ENCODE peak calls at places on chromosome 6, in four cellular contexts. G, V, O and Q are unnamed samples.

GRCh38 chr6:163390770-163391169 is 23.7 kb upstream of the QKI start:
- DNase-seq in G (no peak), V (no peak), O (no peak), Q (no peak)

GRCh38 chr6:10412948-10413849 is 1.7 kb downstream of the TFAP2A start:
- DNase-seq in G (no peak), V (no peak), O (no peak), Q (peak)

GRCh38 chr6:131982740-131983259 is 31.6 kb upstream of the CCN2 start:
- DNase-seq in G (no peak), V (no peak), O (no peak), Q (no peak)

GRCh38 chr6:105223242-105223641 is 43.4 kb upstream of the POPDC3 start:
- DNase-seq in G (no peak), V (no peak), O (no peak), Q (no peak)

GRCh38 chr6:161233986-161234620 is 39.8 kb downstream of the AGPAT4 start:
- DNase-seq in G (peak), V (no peak), O (peak), Q (peak)

GRCh38 chr6:63582579-63583231 is 10.4 kb downstream of the LOC128125822 start:
- DNase-seq in G (no peak), V (no peak), O (no peak), Q (no peak)

GRCh38 chr6:151690768-151691562 is 116.5 kb upstream of the ESR1 start:
- DNase-seq in G (no peak), V (no peak), O (peak), Q (peak)

GRCh38 chr6:169864148-169865030 is 113.0 kb downstream of the ERMARD start:
- DNase-seq in G (no peak), V (no peak), O (no peak), Q (peak)

GRCh38 chr6:127459231-127459641 is at the start of gene KIAA0408:
- DNase-seq in G (peak), V (peak), O (peak), Q (no peak)

GRCh38 chr6:138404666-138405337 is 779 bp downstream of the HEBP2 start:
- DNase-seq in G (no peak), V (no peak), O (peak), Q (peak)

GRCh38 chr6:44171899-44172546 is 13.4 kb downstream of the CAPN11 start:
- DNase-seq in G (no peak), V (no peak), O (no peak), Q (no peak)

GRCh38 chr6:161091972-161092701 is 100.6 kb downstream of the MAP3K4 start:
- DNase-seq in G (no peak), V (no peak), O (no peak), Q (no peak)

GRCh38 chr6:99603421-99604160 is 3.0 kb upstream of the PRDM13 start:
- DNase-seq in G (no peak), V (no peak), O (no peak), Q (no peak)

GRCh38 chr6:11251553-11252358 is 19.3 kb upstream of the NEDD9 start:
- DNase-seq in G (no peak), V (peak), O (peak), Q (no peak)

GRCh38 chr6:12343122-12343439 is 52.9 kb downstream of the EDN1 start:
- DNase-seq in G (no peak), V (no peak), O (no peak), Q (no peak)

GRCh38 chr6:161444464-161444863 is 170.6 kb upstream of the AGPAT4 start:
- DNase-seq in G (no peak), V (no peak), O (no peak), Q (no peak)

GRCh38 chr6:132792510-132792909 is 5.9 kb downstream of the SLC18B1 start:
- DNase-seq in G (no peak), V (no peak), O (peak), Q (no peak)

GRCh38 chr6:52297433-52297832 is 12.9 kb upstream of the MCM3 start:
- DNase-seq in G (no peak), V (no peak), O (no peak), Q (no peak)

GRCh38 chr6:389143-389542 is 2.4 kb upstream of the IRF4 start:
- DNase-seq in G (no peak), V (no peak), O (no peak), Q (no peak)

GRCh38 chr6:389622-390021 is 1.9 kb upstream of the IRF4 start:
- DNase-seq in G (no peak), V (no peak), O (no peak), Q (no peak)

GRCh38 chr6:392441-393390 is 1.2 kb downstream of the IRF4 start:
- DNase-seq in G (no peak), V (no peak), O (no peak), Q (no peak)

GRCh38 chr6:391559-392440 is at the start of gene IRF4:
- DNase-seq in G (no peak), V (no peak), O (no peak), Q (no peak)

DNA sequence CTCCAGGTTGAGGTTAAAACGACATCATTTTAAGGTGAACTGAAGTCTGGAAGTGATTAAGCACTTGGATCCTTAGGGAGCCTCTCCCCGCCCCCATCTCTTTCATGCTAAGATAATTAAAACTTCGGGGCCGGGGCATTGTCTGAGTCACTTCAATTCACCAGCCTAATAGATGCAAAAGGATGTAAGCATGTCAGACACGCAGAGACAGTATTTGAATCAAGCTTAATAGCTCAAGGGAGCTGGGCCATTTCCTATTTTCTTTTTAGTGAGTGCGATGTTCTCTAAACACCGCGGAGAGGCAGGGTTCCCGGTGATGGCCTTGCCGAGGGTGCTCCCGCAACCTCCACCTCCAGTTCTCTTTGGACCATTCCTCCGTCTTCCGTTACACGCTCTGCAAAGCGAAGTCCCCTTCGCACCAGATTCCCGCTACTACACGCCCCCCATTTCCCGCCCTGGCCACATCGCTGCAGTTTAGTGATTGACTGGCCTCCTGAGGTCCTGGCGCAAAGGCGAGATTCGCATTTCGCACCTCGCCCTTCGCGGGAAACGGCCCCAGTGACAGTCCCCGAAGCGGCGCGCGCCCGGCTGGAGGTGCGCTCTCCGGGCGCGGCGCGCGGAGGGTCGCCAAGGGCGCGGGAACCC is 516 bp upstream of the IRF4 start:
- DNase-seq in G (no peak), V (no peak), O (no peak), Q (no peak)
- H3K4me3 ChIP-seq in G (no peak), V (peak), O (peak), Q (peak)

GRCh38 chr6:136761227-136761922 is 30.9 kb downstream of the MAP3K5 start:
- DNase-seq in G (no peak), V (no peak), O (peak), Q (no peak)

GRCh38 chr6:136763255-136763654 is 29.0 kb downstream of the MAP3K5 start:
- DNase-seq in G (no peak), V (no peak), O (no peak), Q (no peak)

GRCh38 chr6:136763716-136764521 is 28.4 kb downstream of the MAP3K5 start:
- DNase-seq in G (no peak), V (no peak), O (no peak), Q (no peak)

GRCh38 chr6:136764522-136764993 is 27.7 kb downstream of the MAP3K5 start:
- DNase-seq in G (no peak), V (no peak), O (no peak), Q (no peak)

GRCh38 chr6:136762022-136762975 is 30.0 kb downstream of the MAP3K5 start:
- DNase-seq in G (no peak), V (no peak), O (no peak), Q (no peak)
- H3K4me3 ChIP-seq in G (no peak), V (peak), O (no peak), Q (no peak)

DNA sequence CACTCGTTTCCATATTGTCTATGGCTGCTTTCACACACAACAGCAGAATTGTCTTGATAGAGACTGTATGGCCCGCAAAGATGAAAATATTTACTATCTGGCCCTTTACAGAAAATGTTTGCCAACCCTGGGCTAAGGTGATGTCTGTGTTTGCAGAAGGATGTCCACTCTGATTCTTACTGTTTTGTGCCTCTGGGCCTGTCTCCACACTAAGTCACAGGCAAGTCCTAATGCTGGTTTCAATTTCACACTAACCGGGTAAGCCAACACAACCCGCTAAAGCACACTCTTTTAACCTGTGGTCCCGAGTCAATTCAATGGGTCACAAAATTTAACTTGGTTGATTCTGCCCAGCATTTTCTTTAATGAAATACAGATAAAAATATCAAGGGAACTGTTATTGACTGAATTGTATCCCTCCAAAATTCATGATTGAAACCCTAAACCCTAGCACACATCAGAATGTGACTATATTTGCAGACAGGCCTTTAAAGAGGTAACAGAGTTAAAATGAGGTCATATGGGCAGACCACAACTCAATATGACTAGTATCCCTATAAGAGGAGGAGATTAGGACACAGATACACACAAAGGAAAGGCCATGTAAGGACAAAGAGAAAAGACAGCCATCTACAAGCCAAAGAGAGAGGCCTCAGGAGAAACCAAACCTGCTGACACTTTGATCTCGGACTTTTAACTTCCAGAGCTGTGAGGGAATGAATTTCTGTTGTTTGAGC is 78.4 kb downstream of the FYN start:
- DNase-seq in G (no peak), V (no peak), O (no peak), Q (no peak)
- H3K4me3 ChIP-seq in G (no peak), V (no peak), O (no peak), Q (no peak)

GRCh38 chr6:28208180-28208659 is 16.9 kb upstream of the ZSCAN9 start:
- DNase-seq in G (no peak), V (no peak), O (no peak), Q (no peak)
- H3K4me3 ChIP-seq in G (no peak), V (peak), O (peak), Q (no peak)

GRCh38 chr6:108800510-108800909 is 47.7 kb upstream of the ARMC2 start:
- DNase-seq in G (no peak), V (no peak), O (no peak), Q (no peak)
- H3K4me3 ChIP-seq in G (no peak), V (no peak), O (no peak), Q (no peak)

GRCh38 chr6:87699576-87699975 is 2.5 kb downstream of the AKIRIN2 start:
- DNase-seq in G (no peak), V (no peak), O (no peak), Q (no peak)

GRCh38 chr6:87700351-87700728 is 1.7 kb downstream of the AKIRIN2 start:
- DNase-seq in G (no peak), V (no peak), O (no peak), Q (no peak)

GRCh38 chr6:87697581-87698552 is 4.2 kb downstream of the AKIRIN2 start:
- DNase-seq in G (no peak), V (no peak), O (no peak), Q (no peak)

GRCh38 chr6:87700729-87701675 is 1.0 kb downstream of the AKIRIN2 start:
- DNase-seq in G (peak), V (no peak), O (peak), Q (peak)

GRCh38 chr6:87698618-87699017 is 3.4 kb downstream of the AKIRIN2 start:
- DNase-seq in G (no peak), V (no peak), O (no peak), Q (no peak)
- H3K4me3 ChIP-seq in G (no peak), V (peak), O (peak), Q (no peak)

DNA sequence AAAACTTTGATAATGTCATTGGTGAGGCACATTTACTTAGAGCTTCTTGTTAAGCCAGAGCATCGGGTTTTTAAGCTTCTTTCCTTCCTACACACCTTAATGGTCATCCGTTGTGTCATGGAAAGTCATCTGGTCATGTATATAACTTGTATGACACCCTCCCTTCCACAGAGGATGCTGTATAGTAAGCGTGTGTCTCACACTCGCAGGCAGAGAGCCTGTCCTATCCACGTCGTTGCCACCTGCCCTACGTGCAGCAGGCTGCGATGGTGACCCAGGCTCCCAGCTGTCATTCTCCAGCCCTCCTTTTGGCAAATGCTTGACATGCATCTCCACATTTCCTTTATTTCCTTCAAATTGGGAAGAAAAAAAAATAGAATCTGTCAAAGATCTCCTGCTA is 85.6 kb downstream of the MYB start:
- DNase-seq in G (no peak), V (no peak), O (no peak), Q (no peak)
- H3K4me3 ChIP-seq in G (no peak), V (no peak), O (no peak), Q (no peak)